ENCODE peak calls at places on chromosomes 16 and 17, in five cellular contexts. G is transverse colon, M is IMR-90, U is right lobe of liver, V is ovary. N is an unnamed sample.

GRCh38 chr17:81039854-81040758 is 5.2 kb downstream of the BAIAP2 start:
- DNase-seq in V (no peak), M (peak; percentile 67), G (no peak), U (no peak), N (no peak)

GRCh38 chr17:73591278-73592078 is 52.8 kb downstream of the SDK2 start:
- DNase-seq in V (no peak), M (no peak), U (no peak), G (peak; percentile 21), N (no peak)

GRCh38 chr17:2108170-2108569 is 53.3 kb downstream of the HIC1 start:
- DNase-seq in M (peak; percentile 13), U (no peak), G (no peak), V (no peak), N (no peak)

GRCh38 chr17:67707442-67707841 is 10.3 kb upstream of the NOL11 start:
- DNase-seq in M (no peak), V (no peak), U (no peak), G (no peak), N (no peak)

GRCh38 chr17:46949291-46950174 is 26.6 kb downstream of the GOSR2 start:
- DNase-seq in M (peak; percentile 48), G (no peak), U (no peak), V (no peak), N (no peak)

GRCh38 chr17:80924807-80925610 is 66.6 kb upstream of the CHMP6 start:
- DNase-seq in V (no peak), M (no peak), U (no peak), G (no peak), N (no peak)

GRCh38 chr16:1538804-1539520 is 5.5 kb downstream of the TMEM204 start:
- DNase-seq in G (no peak), V (peak; percentile 15), U (no peak), M (no peak), N (no peak)

GRCh38 chr16:4393243-4393606 is 21.6 kb downstream of the VASN start:
- DNase-seq in V (no peak), G (no peak), M (no peak), U (no peak), N (no peak)

GRCh38 chr17:10094806-10095205 is 103.6 kb downstream of the GAS7 start:
- DNase-seq in M (no peak), G (no peak), U (no peak), V (no peak), N (no peak)

GRCh38 chr17:8021565-8022357 is 17.1 kb upstream of the ALOX15B start:
- DNase-seq in V (no peak), M (no peak), U (no peak), G (no peak), N (no peak)

GRCh38 chr17:76492250-76492988 is 8.8 kb downstream of the RHBDF2 start:
- DNase-seq in G (peak; percentile 78), U (no peak), M (no peak), V (no peak), N (no peak)

GRCh38 chr16:51951668-51952298 is 595.2 kb downstream of the TOX3 start:
- DNase-seq in G (no peak), M (no peak), V (no peak), U (no peak), N (no peak)

GRCh38 chr17:309361-309888 is 43.2 kb downstream of the RPH3AL start:
- DNase-seq in M (no peak), G (no peak), U (no peak), V (peak; percentile 23), N (no peak)

GRCh38 chr16:66295191-66295590 is 71.3 kb upstream of the CDH5 start:
- DNase-seq in G (no peak), V (no peak), M (no peak), U (no peak), N (no peak)

GRCh38 chr16:66604376-66605176 is at the start of gene CMTM3:
- DNase-seq in V (peak; percentile 74), U (no peak), G (peak; percentile 59), M (peak; percentile 45), N (no peak)

GRCh38 chr17:7479389-7480192 is at the start of gene ZBTB4:
- DNase-seq in G (peak; percentile 66), M (peak; percentile 21), V (peak; percentile 79), U (no peak), N (no peak)

GRCh38 chr16:29736112-29736511 is 9.7 kb downstream of the C16orf54 start:
- DNase-seq in G (no peak), U (no peak), V (no peak), M (no peak), N (no peak)

GRCh38 chr16:75909746-75910145 is 183.5 kb upstream of the CPHXL start:
- DNase-seq in V (no peak), U (no peak), M (no peak), G (no peak), N (no peak)

GRCh38 chr17:78563189-78564145 is 13.7 kb downstream of the DNAH17 start:
- DNase-seq in M (no peak), U (no peak), V (no peak), G (no peak), N (no peak)

GRCh38 chr17:47604268-47604927 is 45.3 kb upstream of the KPNB1 start:
- DNase-seq in U (no peak), M (peak; percentile 85), G (no peak), V (no peak), N (no peak)

GRCh38 chr17:47180337-47180736 is 8.8 kb downstream of the CDC27 start:
- DNase-seq in G (no peak), U (no peak), M (no peak), V (no peak), N (no peak)

GRCh38 chr17:48791128-48792032 is 25.6 kb downstream of the TTLL6 start:
- DNase-seq in G (peak; percentile 90), V (peak; percentile 39), U (peak; percentile 67), M (peak; percentile 79), N (no peak)

GRCh38 chr16:64498363-64498762 is 623.5 kb downstream of the CDH11 start:
- DNase-seq in V (no peak), M (no peak), U (no peak), G (no peak), N (no peak)

GRCh38 chr16:84999857-85000480 is 11.4 kb downstream of the ZDHHC7 start:
- DNase-seq in M (no peak), V (no peak), U (no peak), G (no peak), N (no peak)

GRCh38 chr16:67249762-67250327 is 1.1 kb downstream of the SLC9A5 start:
- DNase-seq in V (peak; percentile 8), G (no peak), U (no peak), M (peak; percentile 35), N (no peak)

GRCh38 chr17:56146005-56146404 is 7.3 kb upstream of the ANKFN1 start:
- DNase-seq in U (no peak), G (no peak), V (no peak), M (no peak), N (no peak)

GRCh38 chr16:48918520-48919258 is 308.7 kb upstream of the N4BP1 start:
- DNase-seq in U (no peak), V (no peak), G (no peak), M (no peak), N (no peak)

GRCh38 chr16:27665881-27666280 is 115.9 kb downstream of the KATNIP start:
- DNase-seq in G (no peak), M (peak; percentile 37), U (no peak), V (no peak), N (no peak)

GRCh38 chr17:28347261-28347891 is 10.0 kb downstream of the POLDIP2 start:
- DNase-seq in G (no peak), M (peak; percentile 90), U (peak; percentile 88), V (no peak), N (no peak)

GRCh38 chr16:74570412-74571301 is 36.3 kb downstream of the GLG1 start:
- DNase-seq in V (no peak), G (no peak), M (peak; percentile 12), U (peak; percentile 82), N (no peak)
- H3K4me1 ChIP-seq in V (peaks cover 7% of the 10 kb centered on the region), G (peaks cover 32% of the 10 kb centered on the region), M (peaks cover 4% of the 10 kb centered on the region), U (peaks cover 62% of the 10 kb centered on the region), N (no peaks in the 10 kb centered on the region)

DNA sequence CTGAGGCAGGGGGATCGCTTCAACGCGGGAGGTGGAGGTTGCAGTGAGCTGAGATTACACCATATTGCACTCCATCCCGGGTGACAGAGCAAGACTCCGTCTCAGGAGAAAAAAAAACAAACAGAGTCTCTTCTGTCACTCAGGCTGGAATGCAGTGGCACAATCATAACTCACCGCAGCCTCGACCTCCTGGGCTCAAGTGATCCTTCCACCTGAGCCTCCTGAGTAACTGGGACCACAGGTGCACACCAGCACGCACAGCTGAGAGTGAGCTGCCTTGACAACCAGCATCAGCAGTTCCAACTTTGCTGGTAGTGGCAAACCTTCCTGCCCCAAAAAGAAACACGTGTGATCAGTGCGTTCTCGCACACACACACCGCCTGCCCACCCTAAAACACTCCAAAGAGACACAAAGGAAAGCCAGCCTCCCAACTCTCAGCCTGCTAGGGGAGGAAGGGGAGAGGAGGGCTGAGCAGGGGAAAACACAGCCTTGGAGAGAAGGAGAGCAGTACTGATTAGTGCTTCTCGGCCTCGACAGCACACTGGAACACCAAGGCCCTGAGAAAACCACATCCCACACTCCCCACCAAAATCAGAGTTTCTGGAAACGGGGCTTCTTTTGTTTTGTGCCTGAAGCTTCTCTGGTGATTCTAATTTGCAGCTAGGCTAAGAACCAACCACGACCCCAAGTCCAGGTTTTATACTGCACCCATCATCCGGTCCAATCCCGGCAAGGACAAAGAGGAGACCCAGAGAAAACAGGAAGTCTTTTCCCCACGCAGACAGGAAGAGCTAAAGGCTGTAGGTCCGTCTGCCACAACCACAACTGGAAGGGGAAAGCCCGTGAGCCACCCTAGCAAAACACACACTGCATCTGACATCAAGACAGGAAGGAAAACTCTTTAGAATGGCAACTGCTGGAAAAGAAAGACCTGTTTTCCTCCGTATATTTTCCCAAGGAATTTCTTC is 28.8 kb downstream of the ZCCHC14 start:
- DNase-seq in G (peak; percentile 31), M (peak; percentile 89), U (no peak), V (no peak), N (no peak)
- TF ChIP-seq POLR2A in G (no peak), M (peak; percentile 55), U (no peak), V (no peak), N (no peak)

DNA sequence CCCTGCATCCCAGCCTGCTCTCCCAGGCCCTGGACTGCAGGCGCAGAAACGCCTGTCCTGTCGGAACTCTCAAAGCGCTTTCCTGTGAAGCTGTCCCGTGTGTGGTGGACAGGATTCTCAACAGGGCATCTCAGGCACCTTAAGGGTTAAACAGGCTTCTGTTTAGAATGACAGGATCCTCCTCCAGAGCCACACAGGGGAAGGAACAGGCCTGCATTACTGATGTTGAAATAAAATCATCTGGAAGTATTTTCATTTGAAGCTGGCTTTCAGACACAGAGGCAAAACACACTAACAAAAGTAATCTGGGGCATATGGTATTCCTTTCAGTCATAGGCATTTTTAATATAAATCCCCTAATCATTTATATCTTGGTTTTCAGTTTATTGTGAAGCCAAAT is 7.4 kb downstream of the HS3ST3A1 start:
- DNase-seq in M (no peak), U (no peak), V (no peak), G (no peak), N (no peak)
- H3K4me1 ChIP-seq in M (peaks cover 23% of the 10 kb centered on the region), U (no peaks in the 10 kb centered on the region), V (peaks cover 2% of the 10 kb centered on the region), G (no peaks in the 10 kb centered on the region), N (no peaks in the 10 kb centered on the region)

DNA sequence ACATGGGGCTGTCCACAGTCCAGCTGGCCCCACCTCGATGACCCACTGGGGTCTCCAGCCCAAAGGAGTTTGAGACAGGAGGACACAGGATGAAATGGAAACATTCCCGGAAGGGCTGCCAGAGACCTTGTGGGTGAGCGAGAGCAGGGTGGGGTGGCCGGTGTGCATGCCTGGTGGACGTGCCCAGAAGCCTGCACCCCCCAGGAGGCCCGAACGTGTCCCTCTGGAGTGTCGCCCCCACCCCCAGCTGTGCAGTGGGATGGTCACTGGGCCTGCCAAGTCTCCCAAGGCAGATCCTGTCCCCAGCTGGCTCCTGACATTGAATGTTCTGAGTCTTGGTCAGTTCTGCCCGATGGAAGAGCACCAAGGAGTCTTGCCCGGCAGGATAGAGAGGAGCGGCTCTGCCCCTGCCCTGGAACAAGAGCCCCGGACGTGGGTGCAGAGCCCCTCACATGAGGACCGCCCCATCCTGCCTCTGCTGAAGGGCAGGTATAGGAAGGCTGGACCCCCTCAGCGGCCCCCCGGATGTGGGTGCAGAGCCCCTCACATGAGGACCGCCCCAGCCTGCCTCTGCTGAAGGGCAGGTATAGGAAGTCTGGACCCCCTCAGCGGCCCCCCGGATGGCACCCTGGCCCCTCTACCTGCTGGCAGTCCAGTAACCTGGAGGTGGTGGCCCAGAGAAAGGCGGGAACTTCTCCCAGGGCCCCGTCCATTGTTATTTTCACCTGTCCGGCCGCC is 3.1 kb upstream of the CAPN15 start:
- DNase-seq in M (no peak), V (peak; percentile 39), U (no peak), G (no peak), N (no peak)
- TF ChIP-seq POLR2A in M (no peak), V (no peak), U (no peak), G (no peak), N (no peak)

N was measured in esophagus squamous epithelium.